ENCODE peak calls at places on chromosomes 7 and 10, in seven cellular contexts. One of them, this sample, is unnamed.

GRCh38 chr10:99975942-99976809 is 33.6 kb downstream of the DNMBP start:
- DNase-seq in mammary epithelial cell: peak; percentile 14
- DNase-seq in hepatocyte: peak; percentile 58
- DNase-seq in A549: no peak
- DNase-seq in mucosa of descending colon: no peak
- DNase-seq in pancreas: no peak
- DNase-seq in IMR-90: peak; percentile 72
- DNase-seq in this sample: no peak

GRCh38 chr10:21811245-21811585 is 192.3 kb downstream of the DNAJC1 start:
- DNase-seq in mammary epithelial cell: peak; percentile 64
- DNase-seq in hepatocyte: no peak
- DNase-seq in pancreas: no peak
- DNase-seq in A549: no peak
- DNase-seq in mucosa of descending colon: no peak
- DNase-seq in IMR-90: peak; percentile 9
- DNase-seq in this sample: no peak

GRCh38 chr7:70640266-70640833 is 491.6 kb upstream of the GALNT17 start:
- DNase-seq in hepatocyte: peak; percentile 42
- DNase-seq in pancreas: no peak
- DNase-seq in IMR-90: peak; percentile 87
- DNase-seq in A549: no peak
- DNase-seq in mammary epithelial cell: no peak
- DNase-seq in mucosa of descending colon: no peak
- DNase-seq in this sample: no peak

GRCh38 chr10:525565-526315 is 163.7 kb downstream of the DIP2C start:
- DNase-seq in mammary epithelial cell: peak; percentile 35
- DNase-seq in hepatocyte: no peak
- DNase-seq in IMR-90: peak; percentile 61
- DNase-seq in mucosa of descending colon: no peak
- DNase-seq in pancreas: no peak
- DNase-seq in A549: no peak
- DNase-seq in this sample: no peak

GRCh38 chr7:49530481-49530880 is 243.0 kb upstream of the VWC2 start:
- DNase-seq in mucosa of descending colon: no peak
- DNase-seq in pancreas: no peak
- DNase-seq in IMR-90: no peak
- DNase-seq in A549: no peak
- DNase-seq in hepatocyte: no peak
- DNase-seq in mammary epithelial cell: no peak
- DNase-seq in this sample: no peak

GRCh38 chr10:62545667-62546066 is 171.5 kb downstream of the ZNF365 start:
- DNase-seq in A549: no peak
- DNase-seq in hepatocyte: no peak
- DNase-seq in pancreas: no peak
- DNase-seq in IMR-90: peak; percentile 39
- DNase-seq in mammary epithelial cell: peak; percentile 11
- DNase-seq in mucosa of descending colon: no peak
- DNase-seq in this sample: no peak

GRCh38 chr7:98022531-98022930 is 32.5 kb upstream of the OCM2 start:
- DNase-seq in pancreas: no peak
- DNase-seq in mammary epithelial cell: no peak
- DNase-seq in hepatocyte: no peak
- DNase-seq in IMR-90: no peak
- DNase-seq in A549: no peak
- DNase-seq in mucosa of descending colon: no peak
- DNase-seq in this sample: no peak

GRCh38 chr7:298739-299138 is 8.8 kb downstream of the FOXL3 start:
- DNase-seq in mammary epithelial cell: no peak
- DNase-seq in A549: no peak
- DNase-seq in hepatocyte: no peak
- DNase-seq in IMR-90: no peak
- DNase-seq in mucosa of descending colon: no peak
- DNase-seq in pancreas: no peak
- DNase-seq in this sample: no peak

GRCh38 chr10:96417432-96417831 is 58.6 kb upstream of the OPALIN start:
- DNase-seq in IMR-90: no peak
- DNase-seq in mucosa of descending colon: no peak
- DNase-seq in hepatocyte: peak; percentile 52
- DNase-seq in pancreas: no peak
- DNase-seq in A549: no peak
- DNase-seq in mammary epithelial cell: peak; percentile 38
- DNase-seq in this sample: no peak

GRCh38 chr7:70694357-70694908 is 437.5 kb upstream of the GALNT17 start:
- DNase-seq in pancreas: peak; percentile 32
- DNase-seq in IMR-90: peak; percentile 28
- DNase-seq in A549: peak; percentile 13
- DNase-seq in hepatocyte: peak; percentile 77
- DNase-seq in mucosa of descending colon: peak; percentile 57
- DNase-seq in mammary epithelial cell: peak; percentile 42
- DNase-seq in this sample: no peak

GRCh38 chr7:94067506-94067905 is 63.4 kb upstream of the BET1 start:
- DNase-seq in hepatocyte: no peak
- DNase-seq in IMR-90: peak; percentile 18
- DNase-seq in pancreas: no peak
- DNase-seq in A549: no peak
- DNase-seq in mucosa of descending colon: no peak
- DNase-seq in mammary epithelial cell: no peak
- DNase-seq in this sample: no peak

GRCh38 chr10:94150541-94151184 is 156.9 kb downstream of the PLCE1 start:
- DNase-seq in mucosa of descending colon: no peak
- DNase-seq in A549: no peak
- DNase-seq in pancreas: no peak
- DNase-seq in IMR-90: no peak
- DNase-seq in hepatocyte: no peak
- DNase-seq in mammary epithelial cell: no peak
- DNase-seq in this sample: no peak

GRCh38 chr7:4769753-4770152 is 5.7 kb upstream of the AP5Z1 start:
- DNase-seq in mammary epithelial cell: no peak
- DNase-seq in mucosa of descending colon: no peak
- DNase-seq in hepatocyte: no peak
- DNase-seq in A549: no peak
- DNase-seq in IMR-90: peak; percentile 11
- DNase-seq in pancreas: no peak
- DNase-seq in this sample: no peak

GRCh38 chr10:17001961-17002749 is 127.5 kb downstream of the CUBN start:
- DNase-seq in pancreas: no peak
- DNase-seq in mucosa of descending colon: no peak
- DNase-seq in hepatocyte: no peak
- DNase-seq in IMR-90: peak; percentile 88
- DNase-seq in mammary epithelial cell: peak; percentile 61
- DNase-seq in A549: no peak
- DNase-seq in this sample: no peak

GRCh38 chr7:51274955-51275354 is 41.7 kb downstream of the COBL start:
- DNase-seq in A549: no peak
- DNase-seq in mammary epithelial cell: no peak
- DNase-seq in hepatocyte: no peak
- DNase-seq in pancreas: no peak
- DNase-seq in mucosa of descending colon: no peak
- DNase-seq in IMR-90: no peak
- DNase-seq in this sample: no peak

GRCh38 chr7:148867571-148868377 is 16.3 kb downstream of the EZH2 start:
- DNase-seq in IMR-90: no peak
- DNase-seq in pancreas: no peak
- DNase-seq in hepatocyte: no peak
- DNase-seq in A549: no peak
- DNase-seq in mammary epithelial cell: no peak
- DNase-seq in mucosa of descending colon: no peak
- DNase-seq in this sample: no peak

GRCh38 chr10:88990528-88991160 is at the start of gene FAS:
- DNase-seq in A549: peak; percentile 66
- DNase-seq in mammary epithelial cell: peak; percentile 96
- DNase-seq in mucosa of descending colon: peak; percentile 90
- DNase-seq in hepatocyte: peak; percentile 65
- DNase-seq in IMR-90: peak; percentile 57
- DNase-seq in pancreas: peak; percentile 48
- DNase-seq in this sample: peak; percentile 92

GRCh38 chr10:70909326-70909935 is 21.1 kb upstream of the PCBD1 start:
- DNase-seq in mammary epithelial cell: no peak
- DNase-seq in hepatocyte: no peak
- DNase-seq in pancreas: no peak
- DNase-seq in IMR-90: no peak
- DNase-seq in mucosa of descending colon: peak; percentile 1
- DNase-seq in A549: no peak
- DNase-seq in this sample: no peak

GRCh38 chr7:70776627-70777101 is 355.3 kb upstream of the GALNT17 start:
- DNase-seq in mucosa of descending colon: no peak
- DNase-seq in mammary epithelial cell: peak; percentile 8
- DNase-seq in IMR-90: peak; percentile 21
- DNase-seq in A549: no peak
- DNase-seq in pancreas: no peak
- DNase-seq in hepatocyte: no peak
- DNase-seq in this sample: no peak

GRCh38 chr7:128108129-128108528 is 76.9 kb upstream of the LRRC4 start:
- DNase-seq in mammary epithelial cell: no peak
- DNase-seq in hepatocyte: no peak
- DNase-seq in A549: no peak
- DNase-seq in mucosa of descending colon: no peak
- DNase-seq in pancreas: no peak
- DNase-seq in IMR-90: no peak
- DNase-seq in this sample: no peak

GRCh38 chr7:151793531-151793935 is 83.4 kb downstream of the PRKAG2 start:
- DNase-seq in pancreas: peak; percentile 49
- DNase-seq in IMR-90: no peak
- DNase-seq in mammary epithelial cell: no peak
- DNase-seq in mucosa of descending colon: no peak
- DNase-seq in A549: no peak
- DNase-seq in hepatocyte: no peak
- DNase-seq in this sample: peak; percentile 88

GRCh38 chr10:86823565-86823964 is 67.1 kb downstream of the BMPR1A start:
- DNase-seq in mucosa of descending colon: no peak
- DNase-seq in pancreas: no peak
- DNase-seq in mammary epithelial cell: no peak
- DNase-seq in A549: no peak
- DNase-seq in hepatocyte: no peak
- DNase-seq in IMR-90: no peak
- DNase-seq in this sample: no peak
- H3K4me1 ChIP-seq in mucosa of descending colon: no peaks in the 10 kb centered on the region
- H3K4me1 ChIP-seq in pancreas: no peaks in the 10 kb centered on the region
- H3K4me1 ChIP-seq in mammary epithelial cell: no peaks in the 10 kb centered on the region
- H3K4me1 ChIP-seq in A549: peaks cover 10% of the 10 kb centered on the region
- H3K4me1 ChIP-seq in hepatocyte: no peaks in the 10 kb centered on the region
- H3K4me1 ChIP-seq in IMR-90: peaks cover 8% of the 10 kb centered on the region
- H3K4me1 ChIP-seq in this sample: no peaks in the 10 kb centered on the region

GRCh38 chr7:154884348-154884920 is 118.5 kb downstream of the PAXIP1 start:
- DNase-seq in IMR-90: no peak
- DNase-seq in mucosa of descending colon: no peak
- DNase-seq in pancreas: no peak
- DNase-seq in hepatocyte: no peak
- DNase-seq in mammary epithelial cell: no peak
- DNase-seq in A549: no peak
- DNase-seq in this sample: no peak
- TF ChIP-seq CTCF in IMR-90: no peak
- TF ChIP-seq CTCF in mucosa of descending colon: no peak
- TF ChIP-seq CTCF in pancreas: no peak
- TF ChIP-seq CTCF in hepatocyte: no peak
- TF ChIP-seq CTCF in mammary epithelial cell: no peak
- TF ChIP-seq CTCF in A549: no peak
- TF ChIP-seq CTCF in this sample: no peak

GRCh38 chr7:140230862-140231778 is 54.3 kb upstream of the KDM7A start:
- DNase-seq in mucosa of descending colon: peak; percentile 93
- DNase-seq in hepatocyte: peak; percentile 42
- DNase-seq in pancreas: peak; percentile 35
- DNase-seq in A549: peak; percentile 44
- DNase-seq in mammary epithelial cell: peak; percentile 16
- DNase-seq in IMR-90: peak; percentile 39
- DNase-seq in this sample: peak; percentile 88

GRCh38 chr7:140231779-140232491 is 55.2 kb upstream of the KDM7A start:
- DNase-seq in IMR-90: no peak
- DNase-seq in mucosa of descending colon: peak; percentile 69
- DNase-seq in hepatocyte: no peak
- DNase-seq in mammary epithelial cell: peak; percentile 27
- DNase-seq in A549: no peak
- DNase-seq in pancreas: no peak
- DNase-seq in this sample: peak; percentile 29

GRCh38 chr7:140235114-140235513 is 58.3 kb upstream of the KDM7A start:
- DNase-seq in A549: no peak
- DNase-seq in pancreas: no peak
- DNase-seq in IMR-90: no peak
- DNase-seq in hepatocyte: no peak
- DNase-seq in mammary epithelial cell: no peak
- DNase-seq in mucosa of descending colon: no peak
- DNase-seq in this sample: no peak

GRCh38 chr7:140230517-140230861 is 53.7 kb upstream of the KDM7A start:
- DNase-seq in pancreas: peak; percentile 26
- DNase-seq in mammary epithelial cell: no peak
- DNase-seq in A549: no peak
- DNase-seq in mucosa of descending colon: peak; percentile 90
- DNase-seq in IMR-90: no peak
- DNase-seq in hepatocyte: peak; percentile 37
- DNase-seq in this sample: peak; percentile 50

GRCh38 chr7:140232959-140233649 is 56.3 kb upstream of the KDM7A start:
- DNase-seq in mucosa of descending colon: no peak
- DNase-seq in hepatocyte: no peak
- DNase-seq in IMR-90: no peak
- DNase-seq in mammary epithelial cell: no peak
- DNase-seq in A549: no peak
- DNase-seq in pancreas: no peak
- DNase-seq in this sample: no peak
- H3K4me1 ChIP-seq in mucosa of descending colon: peaks cover 42% of the 10 kb centered on the region
- H3K4me1 ChIP-seq in hepatocyte: peaks cover 8% of the 10 kb centered on the region
- H3K4me1 ChIP-seq in IMR-90: peaks cover 4% of the 10 kb centered on the region
- H3K4me1 ChIP-seq in mammary epithelial cell: peaks cover 15% of the 10 kb centered on the region
- H3K4me1 ChIP-seq in A549: peaks cover 17% of the 10 kb centered on the region
- H3K4me1 ChIP-seq in pancreas: no peaks in the 10 kb centered on the region
- H3K4me1 ChIP-seq in this sample: peaks cover 32% of the 10 kb centered on the region

DNA sequence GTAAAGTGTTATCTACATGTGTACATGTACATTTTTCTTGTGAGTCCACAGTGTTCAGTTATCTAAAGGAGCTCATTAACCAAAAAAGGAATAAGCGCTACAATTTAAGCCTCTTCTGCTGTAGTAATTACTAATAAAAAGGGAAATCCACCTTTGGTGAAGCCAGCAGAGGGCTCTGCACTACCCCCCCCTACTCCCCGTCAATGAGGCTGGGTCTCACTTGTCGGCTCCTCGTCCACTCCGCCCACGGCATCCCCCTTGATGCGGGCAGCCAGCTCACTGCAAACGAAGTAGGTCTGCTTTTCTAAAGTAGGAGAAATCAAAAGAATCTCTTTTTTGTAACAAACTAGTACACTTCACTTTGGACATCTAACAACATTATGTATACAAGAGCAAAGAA is 4.7 kb upstream of the WASHC2A start:
- DNase-seq in mammary epithelial cell: no peak
- DNase-seq in mucosa of descending colon: no peak
- DNase-seq in hepatocyte: no peak
- DNase-seq in A549: no peak
- DNase-seq in pancreas: no peak
- DNase-seq in IMR-90: no peak
- DNase-seq in this sample: no peak
- TF ChIP-seq CTCF in mammary epithelial cell: no peak
- TF ChIP-seq CTCF in mucosa of descending colon: no peak
- TF ChIP-seq CTCF in hepatocyte: no peak
- TF ChIP-seq CTCF in A549: peak; percentile 19
- TF ChIP-seq CTCF in pancreas: no peak
- TF ChIP-seq CTCF in IMR-90: peak; percentile 7
- TF ChIP-seq CTCF in this sample: no peak

GRCh38 chr7:47488205-47488968 is 93.5 kb downstream of the TNS3 start:
- DNase-seq in hepatocyte: no peak
- DNase-seq in IMR-90: peak; percentile 65
- DNase-seq in mucosa of descending colon: no peak
- DNase-seq in mammary epithelial cell: no peak
- DNase-seq in pancreas: no peak
- DNase-seq in A549: no peak
- DNase-seq in this sample: no peak
- H3K4me1 ChIP-seq in hepatocyte: peaks cover 65% of the 10 kb centered on the region
- H3K4me1 ChIP-seq in IMR-90: peaks cover 22% of the 10 kb centered on the region
- H3K4me1 ChIP-seq in mucosa of descending colon: peaks cover 19% of the 10 kb centered on the region
- H3K4me1 ChIP-seq in mammary epithelial cell: no peaks in the 10 kb centered on the region
- H3K4me1 ChIP-seq in pancreas: peaks cover 24% of the 10 kb centered on the region
- H3K4me1 ChIP-seq in A549: peaks cover 94% of the 10 kb centered on the region
- H3K4me1 ChIP-seq in this sample: peaks cover 9% of the 10 kb centered on the region

This sample was measured in upper lobe of left lung.